ENCODE peak calls at places on chromosomes 7 and 10, in seven cellular contexts. U is ovary, I is esophagus squamous epithelium, O is IMR-90, S is tibial nerve, G is A549, T is adrenal gland. N is an unnamed sample.

GRCh38 chr7:12357508-12357907 is 46.2 kb downstream of the VWDE start:
- DNase-seq in U (no peak), I (no peak), O (no peak), S (no peak), G (no peak), T (no peak), N (no peak)

GRCh38 chr10:89741126-89741762 is 39.9 kb downstream of the KIF20B start:
- DNase-seq in U (no peak), I (no peak), O (no peak), S (no peak), G (no peak), T (no peak), N (no peak)

GRCh38 chr10:47264797-47265281 is 35.2 kb upstream of the GDF10 start:
- DNase-seq in U (no peak), I (no peak), O (no peak), S (no peak), G (no peak), T (no peak), N (no peak)

GRCh38 chr7:7564323-7564780 is 2.3 kb upstream of the MIOS start:
- DNase-seq in U (no peak), I (no peak), O (peak; percentile 76), S (no peak), G (peak; percentile 54), T (no peak), N (no peak)

GRCh38 chr7:90155206-90155605 is 937 bp downstream of the STEAP1 start:
- DNase-seq in U (no peak), I (no peak), O (no peak), S (no peak), G (no peak), T (no peak), N (no peak)

GRCh38 chr7:70647801-70648491 is 484.0 kb upstream of the GALNT17 start:
- DNase-seq in U (no peak), I (no peak), O (peak; percentile 80), S (no peak), G (no peak), T (no peak), N (peak; percentile 35)

GRCh38 chr7:55272328-55272727 is 92.8 kb upstream of the LANCL2 start:
- DNase-seq in U (no peak), I (no peak), O (no peak), S (no peak), G (no peak), T (no peak), N (no peak)

GRCh38 chr10:74207681-74208080 is 56.7 kb downstream of the ADK start:
- DNase-seq in U (no peak), I (no peak), O (no peak), S (no peak), G (no peak), T (no peak), N (no peak)

GRCh38 chr7:137135654-137136350 is 207.7 kb downstream of the PTN start:
- DNase-seq in U (no peak), I (no peak), O (peak; percentile 62), S (no peak), G (no peak), T (no peak), N (no peak)

GRCh38 chr10:87841215-87841614 is 22.1 kb downstream of the KLLN start:
- DNase-seq in U (no peak), I (no peak), O (peak; percentile 52), S (no peak), G (no peak), T (peak; percentile 32), N (no peak)

GRCh38 chr10:35465601-35466140 is 129.4 kb downstream of the CCNY start:
- DNase-seq in U (no peak), I (no peak), O (no peak), S (no peak), G (no peak), T (no peak), N (no peak)

GRCh38 chr7:40711706-40712105 is 576.9 kb downstream of the SUGCT start:
- DNase-seq in U (no peak), I (no peak), O (no peak), S (no peak), G (no peak), T (no peak), N (no peak)

GRCh38 chr7:100894860-100895700 is 608 bp downstream of the ACHE start:
- DNase-seq in U (peak; percentile 71), I (no peak), O (no peak), S (peak; percentile 39), G (no peak), T (no peak), N (no peak)

GRCh38 chr7:70229242-70229641 is 631.0 kb downstream of the AUTS2 start:
- DNase-seq in U (no peak), I (no peak), O (no peak), S (no peak), G (no peak), T (no peak), N (no peak)

GRCh38 chr10:101693701-101694055 is 1.3 kb downstream of the FBXW4 start:
- DNase-seq in U (peak; percentile 25), I (no peak), O (peak; percentile 60), S (peak; percentile 21), G (peak; percentile 47), T (peak; percentile 16), N (no peak)

GRCh38 chr10:101694674-101695403 is at the start of gene FBXW4:
- DNase-seq in U (peak; percentile 33), I (no peak), O (peak; percentile 18), S (peak; percentile 16), G (peak; percentile 60), T (peak; percentile 56), N (peak; percentile 81)

GRCh38 chr10:101696632-101697031 is 1.7 kb upstream of the FBXW4 start:
- DNase-seq in U (no peak), I (no peak), O (no peak), S (no peak), G (no peak), T (no peak), N (no peak)

GRCh38 chr10:101695404-101695732 is 398 bp upstream of the FBXW4 start:
- DNase-seq in U (no peak), I (no peak), O (no peak), S (peak; percentile 5), G (no peak), T (no peak), N (no peak)

GRCh38 chr10:101694056-101694673 is 805 bp downstream of the FBXW4 start:
- DNase-seq in U (peak; percentile 67), I (no peak), O (peak; percentile 39), S (peak; percentile 39), G (peak; percentile 57), T (peak; percentile 62), N (peak; percentile 46)
- TF ChIP-seq POLR2A in U (peak; percentile 31), I (no peak), O (no peak), S (no peak), G (peak; percentile 36), T (no peak), N (peak; percentile 80)

GRCh38 chr7:973312-973711 is 2.0 kb downstream of the COX19 start:
- DNase-seq in U (no peak), I (no peak), O (no peak), S (no peak), G (no peak), T (no peak), N (no peak)

GRCh38 chr7:974172-974571 is 1.2 kb downstream of the COX19 start:
- DNase-seq in U (no peak), I (no peak), O (no peak), S (no peak), G (no peak), T (no peak), N (no peak)

GRCh38 chr7:976901-977325 is 1.6 kb upstream of the COX19 start:
- DNase-seq in U (no peak), I (no peak), O (no peak), S (no peak), G (no peak), T (no peak), N (no peak)

GRCh38 chr7:975702-976473 is 539 bp upstream of the COX19 start:
- DNase-seq in U (no peak), I (no peak), O (no peak), S (no peak), G (no peak), T (no peak), N (no peak)

DNA sequence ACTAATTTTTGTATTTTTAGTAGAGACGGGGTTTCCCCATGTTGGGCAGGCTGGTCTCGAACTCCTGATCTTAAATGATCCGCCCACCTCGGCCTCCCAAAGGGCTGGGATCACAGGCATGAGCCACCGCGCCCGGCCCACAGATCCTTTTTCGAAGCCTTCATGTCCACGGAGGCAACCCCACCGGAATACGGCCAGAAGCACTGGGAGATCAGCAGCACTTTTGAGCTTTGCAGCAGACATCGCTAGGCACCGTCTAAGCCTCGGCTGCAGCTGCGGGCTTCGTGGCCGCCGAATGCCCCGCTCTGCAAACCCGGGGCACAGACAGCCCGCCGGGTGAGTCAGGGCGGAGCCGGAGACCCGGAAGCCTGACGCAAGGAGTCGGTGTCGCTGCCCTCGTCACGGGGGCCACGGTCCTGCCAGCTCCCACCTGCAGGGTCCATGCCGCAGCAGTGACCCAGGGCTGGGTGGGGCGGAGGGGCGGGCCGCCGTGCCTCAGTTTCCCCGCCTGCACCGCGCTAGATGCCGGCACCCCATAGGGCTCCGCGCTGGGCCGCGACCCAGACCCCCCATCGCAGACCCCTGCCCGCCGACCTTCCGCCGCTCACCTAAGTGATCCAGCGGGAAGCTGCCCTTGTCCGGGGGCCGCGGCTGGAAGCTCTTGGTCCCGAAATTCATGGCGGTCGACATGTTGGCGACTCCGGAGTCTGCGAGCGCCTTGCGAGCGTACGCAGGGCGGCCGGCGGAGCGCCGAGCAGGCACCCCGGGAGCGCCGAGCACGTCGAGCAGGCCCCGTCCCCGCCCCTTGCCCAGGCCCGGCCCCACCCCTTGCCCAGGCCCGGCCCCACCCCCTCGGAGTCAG is at the start of gene COX19:
- DNase-seq in U (peak; percentile 87), I (peak; percentile 47), O (peak; percentile 87), S (peak; percentile 67), G (peak; percentile 68), T (peak; percentile 91), N (peak; percentile 93)
- TF ChIP-seq POLR2A in U (peak; percentile 61), I (no peak), O (peak; percentile 85), S (no peak), G (peak; percentile 68), T (peak; percentile 46), N (peak; percentile 65)

GRCh38 chr7:369476-369980 is 79.6 kb downstream of the FOXL3 start:
- DNase-seq in U (no peak), I (no peak), O (no peak), S (no peak), G (no peak), T (no peak), N (no peak)
- TF ChIP-seq POLR2A in U (no peak), I (no peak), O (no peak), S (no peak), G (no peak), T (no peak), N (no peak)

GRCh38 chr7:155820246-155820645 is 8.0 kb upstream of the SHH start:
- DNase-seq in U (no peak), I (no peak), O (no peak), S (no peak), G (no peak), T (no peak), N (no peak)

GRCh38 chr7:155821851-155822250 is 9.6 kb upstream of the SHH start:
- DNase-seq in U (no peak), I (no peak), O (no peak), S (no peak), G (no peak), T (no peak), N (no peak)

GRCh38 chr7:155820788-155821187 is 8.5 kb upstream of the SHH start:
- DNase-seq in U (no peak), I (no peak), O (no peak), S (no peak), G (no peak), T (no peak), N (no peak)

GRCh38 chr7:155825346-155825745 is 13.1 kb upstream of the SHH start:
- DNase-seq in U (no peak), I (no peak), O (no peak), S (no peak), G (no peak), T (no peak), N (no peak)

GRCh38 chr7:155824195-155824915 is 12.1 kb upstream of the SHH start:
- DNase-seq in U (no peak), I (no peak), O (peak; percentile 23), S (no peak), G (no peak), T (peak; percentile 85), N (no peak)
- TF ChIP-seq POLR2A in U (no peak), I (no peak), O (no peak), S (no peak), G (no peak), T (no peak), N (no peak)